ENCODE peak calls at places on chromosomes 1 and 21, in nine cellular contexts. Y is tibial artery, U is RPMI7951, L is HEK293T, Z is GM23248, X is heart left ventricle, K is Right ventricle myocardium superior, S is GM03348, T is A172. D is an unnamed sample.

GRCh38 chr1:116122955-116123757 is 12.0 kb downstream of the MAB21L3 start:
- DNase-seq in T (peak; percentile 35), Y (no peak), L (no peak), S (peak; percentile 91), Z (peak; percentile 97), X (no peak), U (peak; percentile 94), K (no peak), D (no peak)

GRCh38 chr1:981955-982558 is at the start of gene PERM1:
- DNase-seq in U (no peak), K (peak; percentile 88), Y (peak; percentile 87), T (no peak), L (no peak), Z (no peak), S (no peak), X (peak; percentile 93), D (no peak)

GRCh38 chr1:242468749-242469148 is 55.7 kb downstream of the PLD5 start:
- DNase-seq in L (no peak), Y (no peak), T (no peak), S (no peak), K (no peak), U (no peak), X (no peak), Z (peak; percentile 10), D (no peak)

GRCh38 chr1:211241071-211241470 is 18.1 kb upstream of the RCOR3 start:
- DNase-seq in Z (no peak), Y (no peak), X (no peak), K (no peak), U (no peak), T (no peak), L (no peak), S (no peak), D (no peak)

GRCh38 chr1:157047064-157047410 is 1.5 kb upstream of the ARHGEF11 start:
- DNase-seq in Z (peak; percentile 12), S (no peak), U (no peak), K (no peak), L (no peak), Y (no peak), X (no peak), T (no peak), D (no peak)

GRCh38 chr1:7519181-7519860 is 251.8 kb upstream of the VAMP3 start:
- DNase-seq in S (no peak), U (no peak), K (no peak), T (no peak), X (no peak), Y (no peak), L (no peak), Z (no peak), D (no peak)

GRCh38 chr1:172826096-172826741 is 167.3 kb downstream of the FASLG start:
- DNase-seq in L (peak; percentile 41), X (no peak), Y (peak; percentile 69), K (no peak), S (peak; percentile 66), U (peak; percentile 86), Z (peak; percentile 92), T (peak; percentile 87), D (no peak)

GRCh38 chr1:6638226-6638625 is 13.6 kb downstream of the THAP3 start:
- DNase-seq in K (peak; percentile 93), T (no peak), S (peak; percentile 83), U (no peak), Z (peak; percentile 82), L (no peak), Y (peak; percentile 98), X (peak; percentile 81), D (peak; percentile 94)

GRCh38 chr1:14913475-14914155 is 239.9 kb upstream of the TMEM51 start:
- DNase-seq in Y (no peak), S (no peak), K (no peak), X (no peak), U (no peak), L (no peak), Z (no peak), T (no peak), D (no peak)

GRCh38 chr1:39902121-39902807 is 547 bp upstream of the MYCL start:
- DNase-seq in Z (peak; percentile 60), Y (peak; percentile 71), S (peak; percentile 74), K (peak; percentile 80), X (peak; percentile 58), L (peak; percentile 56), T (no peak), U (peak; percentile 23), D (peak; percentile 87)

GRCh38 chr1:165551469-165551868 is 7.7 kb downstream of the LRRC52 start:
- DNase-seq in Y (no peak), X (no peak), K (no peak), T (no peak), S (no peak), Z (peak; percentile 6), L (no peak), U (no peak), D (no peak)

GRCh38 chr1:160373696-160374095 is 6.8 kb downstream of the NHLH1 start:
- DNase-seq in Y (no peak), T (no peak), X (no peak), U (no peak), Z (peak; percentile 42), S (no peak), K (no peak), L (no peak), D (no peak)

GRCh38 chr1:5995871-5996630 is 3.8 kb upstream of the NPHP4 start:
- DNase-seq in U (no peak), Y (no peak), Z (no peak), T (no peak), X (no peak), S (no peak), L (no peak), K (peak; percentile 24), D (peak; percentile 70)

GRCh38 chr1:205938682-205939081 is 4.6 kb downstream of the SLC26A9 start:
- DNase-seq in T (no peak), S (no peak), Y (no peak), X (no peak), K (no peak), L (no peak), U (no peak), Z (no peak), D (no peak)

GRCh38 chr1:47837866-47838561 is 159.2 kb downstream of the TRABD2B start:
- DNase-seq in L (no peak), Z (no peak), S (no peak), U (no peak), K (peak; percentile 22), T (no peak), X (no peak), Y (peak; percentile 37), D (no peak)

GRCh38 chr1:94876362-94876761 is 50.5 kb downstream of the CNN3 start:
- DNase-seq in Z (peak; percentile 65), X (no peak), U (peak; percentile 80), S (peak; percentile 20), T (no peak), K (no peak), L (no peak), Y (no peak), D (no peak)

GRCh38 chr1:75672528-75673393 is 51.7 kb upstream of the ACADM start:
- DNase-seq in K (no peak), L (peak; percentile 26), X (no peak), U (peak; percentile 75), S (peak; percentile 68), Z (peak; percentile 90), Y (no peak), T (peak; percentile 83), D (no peak)

GRCh38 chr1:219587817-219588561 is 24.9 kb downstream of the ZC3H11B start:
- DNase-seq in L (no peak), U (peak; percentile 6), Y (no peak), T (no peak), S (peak; percentile 34), X (no peak), K (no peak), Z (peak; percentile 70), D (no peak)

GRCh38 chr1:59359325-59359724 is 62.4 kb downstream of the FGGY start:
- DNase-seq in L (no peak), Z (peak; percentile 10), U (no peak), S (no peak), X (no peak), T (no peak), K (no peak), Y (no peak), D (no peak)

GRCh38 chr1:76068542-76068941 is 6.0 kb upstream of the ST6GALNAC3 start:
- DNase-seq in K (no peak), U (peak; percentile 65), Z (peak; percentile 19), L (no peak), S (no peak), X (no peak), T (peak; percentile 53), Y (no peak), D (no peak)

GRCh38 chr1:214332950-214333798 is 52.2 kb downstream of the SMYD2 start:
- DNase-seq in T (peak; percentile 69), X (peak; percentile 45), S (peak; percentile 83), Z (peak; percentile 65), K (peak; percentile 61), Y (no peak), U (peak; percentile 56), L (peak; percentile 69), D (peak; percentile 63)

GRCh38 chr1:212196355-212196754 is 88.9 kb upstream of the PPP2R5A start:
- DNase-seq in Y (no peak), K (no peak), Z (no peak), L (no peak), S (no peak), X (no peak), T (no peak), U (no peak), D (no peak)

GRCh38 chr21:35578350-35578782 is 482.0 kb downstream of the SETD4 start:
- DNase-seq in U (peak; percentile 88), Y (no peak), T (peak; percentile 99), X (no peak), S (peak; percentile 79), K (no peak), Z (peak; percentile 95), L (no peak), D (no peak)

GRCh38 chr1:211382714-211383480 is 56.3 kb downstream of the TRAF5 start:
- DNase-seq in Y (peak; percentile 96), L (peak; percentile 94), Z (peak; percentile 98), K (peak; percentile 98), U (peak; percentile 91), S (peak; percentile 95), X (peak; percentile 96), T (peak; percentile 96), D (peak; percentile 96)

GRCh38 chr1:17289756-17290155 is 18.2 kb upstream of the PADI4 start:
- DNase-seq in Y (no peak), Z (peak; percentile 61), L (no peak), X (no peak), K (no peak), S (no peak), U (peak; percentile 88), T (peak; percentile 72), D (no peak)

GRCh38 chr1:84386716-84387479 is 11.4 kb upstream of the DNASE2B start:
- DNase-seq in K (no peak), L (no peak), T (no peak), U (no peak), S (no peak), X (no peak), Y (no peak), Z (peak; percentile 15), D (no peak)

GRCh38 chr1:5364591-5364990 is 627.6 kb downstream of the NPHP4 start:
- DNase-seq in X (no peak), Z (no peak), U (no peak), L (no peak), K (no peak), T (no peak), Y (no peak), S (no peak), D (no peak)

GRCh38 chr1:3312894-3313578 is 141.4 kb upstream of the ARHGEF16 start:
- DNase-seq in X (peak; percentile 98), T (peak; percentile 96), S (peak; percentile 98), U (peak; percentile 99), Y (peak; percentile 99), Z (peak; percentile 100), K (peak; percentile 94), L (peak; percentile 75), D (peak; percentile 99)

GRCh38 chr1:30008998-30009657 is 714.3 kb downstream of the MATN1 start:
- DNase-seq in Y (peak; percentile 44), Z (no peak), S (no peak), T (peak; percentile 32), X (no peak), L (no peak), K (no peak), U (peak; percentile 32), D (no peak)

GRCh38 chr1:172530000-172530399 is 3.0 kb upstream of the SUCO start:
- DNase-seq in S (no peak), Y (no peak), L (no peak), K (no peak), X (no peak), Z (peak; percentile 29), U (no peak), T (no peak), D (no peak)

GRCh38 chr1:83029916-83030315 is 969.0 kb downstream of the TTLL7 start:
- DNase-seq in S (no peak), L (no peak), Y (no peak), U (peak; percentile 5), T (no peak), K (no peak), Z (no peak), X (no peak), D (no peak)